ENCODE peak calls at places on chromosome 7, in seven cellular contexts. One of them, this sample, is unnamed.
A peak's percentile ranks its signal among the peaks of the same experiment; 100 is the strongest.

GRCh38 chr7:51140203-51140938 is 176.2 kb downstream of the COBL start:
- DNase-seq in colonic mucosa: no peak
- DNase-seq in AG08395: no peak
- DNase-seq in NCI-H460: no peak
- DNase-seq in NCI-H1105 treated with DMSO at 0.1 percent for 48 hours: no peak
- DNase-seq in astrocyte: no peak
- DNase-seq in progenitor cell of endocrine pancreas: no peak
- DNase-seq in this sample: peak; percentile 26

GRCh38 chr7:96973986-96974385 is 31.4 kb upstream of the DLX6 start:
- DNase-seq in AG08395: no peak
- DNase-seq in colonic mucosa: no peak
- DNase-seq in NCI-H460: no peak
- DNase-seq in astrocyte: peak; percentile 27
- DNase-seq in progenitor cell of endocrine pancreas: no peak
- DNase-seq in NCI-H1105 treated with DMSO at 0.1 percent for 48 hours: no peak
- DNase-seq in this sample: no peak

GRCh38 chr7:144835166-144835611 is 664 bp downstream of the TPK1 start:
- DNase-seq in AG08395: peak; percentile 34
- DNase-seq in progenitor cell of endocrine pancreas: no peak
- DNase-seq in astrocyte: peak; percentile 52
- DNase-seq in NCI-H460: peak; percentile 53
- DNase-seq in NCI-H1105 treated with DMSO at 0.1 percent for 48 hours: peak; percentile 62
- DNase-seq in colonic mucosa: peak; percentile 39
- DNase-seq in this sample: no peak

GRCh38 chr7:28556671-28557070 is 144.4 kb downstream of the CREB5 start:
- DNase-seq in colonic mucosa: no peak
- DNase-seq in astrocyte: no peak
- DNase-seq in progenitor cell of endocrine pancreas: no peak
- DNase-seq in NCI-H460: no peak
- DNase-seq in AG08395: no peak
- DNase-seq in NCI-H1105 treated with DMSO at 0.1 percent for 48 hours: no peak
- DNase-seq in this sample: no peak

GRCh38 chr7:3294432-3295100 is 6.5 kb upstream of the SDK1 start:
- DNase-seq in NCI-H460: no peak
- DNase-seq in astrocyte: no peak
- DNase-seq in colonic mucosa: peak; percentile 56
- DNase-seq in AG08395: no peak
- DNase-seq in NCI-H1105 treated with DMSO at 0.1 percent for 48 hours: peak; percentile 88
- DNase-seq in progenitor cell of endocrine pancreas: no peak
- DNase-seq in this sample: no peak

GRCh38 chr7:73739387-73739767 is 775 bp upstream of the ABHD11 start:
- DNase-seq in NCI-H1105 treated with DMSO at 0.1 percent for 48 hours: no peak
- DNase-seq in AG08395: no peak
- DNase-seq in astrocyte: no peak
- DNase-seq in NCI-H460: no peak
- DNase-seq in progenitor cell of endocrine pancreas: no peak
- DNase-seq in colonic mucosa: no peak
- DNase-seq in this sample: no peak

GRCh38 chr7:127943541-127944521 is 87.4 kb downstream of the LRRC4 start:
- DNase-seq in NCI-H460: no peak
- DNase-seq in NCI-H1105 treated with DMSO at 0.1 percent for 48 hours: peak; percentile 75
- DNase-seq in colonic mucosa: no peak
- DNase-seq in AG08395: no peak
- DNase-seq in astrocyte: peak; percentile 69
- DNase-seq in progenitor cell of endocrine pancreas: no peak
- DNase-seq in this sample: no peak

GRCh38 chr7:114414151-114415053 is at the start of gene FOXP2:
- DNase-seq in progenitor cell of endocrine pancreas: no peak
- DNase-seq in NCI-H460: no peak
- DNase-seq in astrocyte: peak; percentile 46
- DNase-seq in colonic mucosa: peak; percentile 39
- DNase-seq in NCI-H1105 treated with DMSO at 0.1 percent for 48 hours: peak; percentile 89
- DNase-seq in AG08395: peak; percentile 4
- DNase-seq in this sample: no peak

GRCh38 chr7:130756316-130756715 is 22.3 kb upstream of the KLF14 start:
- DNase-seq in AG08395: no peak
- DNase-seq in colonic mucosa: no peak
- DNase-seq in progenitor cell of endocrine pancreas: no peak
- DNase-seq in astrocyte: no peak
- DNase-seq in NCI-H460: no peak
- DNase-seq in NCI-H1105 treated with DMSO at 0.1 percent for 48 hours: no peak
- DNase-seq in this sample: no peak

GRCh38 chr7:51633596-51633995 is 317.0 kb upstream of the COBL start:
- DNase-seq in NCI-H1105 treated with DMSO at 0.1 percent for 48 hours: no peak
- DNase-seq in colonic mucosa: no peak
- DNase-seq in AG08395: no peak
- DNase-seq in astrocyte: peak; percentile 20
- DNase-seq in progenitor cell of endocrine pancreas: no peak
- DNase-seq in NCI-H460: no peak
- DNase-seq in this sample: no peak

GRCh38 chr7:44309271-44310091 is 15.9 kb downstream of the CAMK2B start:
- DNase-seq in progenitor cell of endocrine pancreas: peak; percentile 55
- DNase-seq in NCI-H460: no peak
- DNase-seq in astrocyte: peak; percentile 39
- DNase-seq in NCI-H1105 treated with DMSO at 0.1 percent for 48 hours: peak; percentile 31
- DNase-seq in colonic mucosa: peak; percentile 38
- DNase-seq in AG08395: peak; percentile 71
- DNase-seq in this sample: peak; percentile 91

GRCh38 chr7:18974803-18975202 is 142.6 kb downstream of the TWIST1 start:
- DNase-seq in AG08395: peak; percentile 28
- DNase-seq in NCI-H1105 treated with DMSO at 0.1 percent for 48 hours: no peak
- DNase-seq in astrocyte: peak; percentile 67
- DNase-seq in NCI-H460: no peak
- DNase-seq in progenitor cell of endocrine pancreas: no peak
- DNase-seq in colonic mucosa: no peak
- DNase-seq in this sample: no peak

This sample was measured in esophagus muscularis mucosa.